ENCODE peak calls at places on chromosomes 3 and 15, in seven cellular contexts. B, D, I, Q, J, S and H are unnamed samples.

GRCh38 chr15:80087104-80087503 is 27.6 kb downstream of the ZFAND6 start:
- DNase-seq in B (no peak), D (no peak), I (no peak), Q (no peak), J (no peak), S (no peak), H (no peak)

GRCh38 chr3:23202921-23203650 is at the start of gene UBE2E2:
- DNase-seq in B (no peak), D (peak), I (peak), Q (peak), J (peak), S (peak), H (peak)

GRCh38 chr15:57769266-57769665 is 62.8 kb downstream of the POLR2M start:
- DNase-seq in B (no peak), D (no peak), I (peak), Q (peak), J (no peak), S (peak), H (peak)

GRCh38 chr3:35426581-35426980 is 212.7 kb upstream of the ARPP21 start:
- DNase-seq in B (no peak), D (no peak), I (no peak), Q (no peak), J (no peak), S (no peak), H (no peak)

GRCh38 chr3:77917225-77917624 is 877.3 kb downstream of the ROBO2 start:
- DNase-seq in B (no peak), D (no peak), I (no peak), Q (no peak), J (no peak), S (no peak), H (no peak)

GRCh38 chr15:60000113-60000823 is 3.8 kb upstream of the FOXB1 start:
- DNase-seq in B (no peak), D (no peak), I (no peak), Q (no peak), J (no peak), S (no peak), H (no peak)

GRCh38 chr3:112671930-112672715 is 31.2 kb upstream of the CCDC80 start:
- DNase-seq in B (no peak), D (no peak), I (no peak), Q (no peak), J (peak), S (peak), H (no peak)

GRCh38 chr15:51377038-51377761 is 35.7 kb downstream of the GLDN start:
- DNase-seq in B (no peak), D (no peak), I (no peak), Q (peak), J (no peak), S (peak), H (no peak)

GRCh38 chr3:133393204-133393603 is 6.7 kb upstream of the BFSP2 start:
- DNase-seq in B (no peak), D (no peak), I (no peak), Q (no peak), J (no peak), S (no peak), H (no peak)

GRCh38 chr3:25182794-25183193 is 245.3 kb upstream of the RARB start:
- DNase-seq in B (no peak), D (no peak), I (peak), Q (no peak), J (no peak), S (no peak), H (no peak)

GRCh38 chr15:100918034-100918689 is 995 bp upstream of the LRRK1 start:
- DNase-seq in B (no peak), D (peak), I (peak), Q (peak), J (peak), S (peak), H (peak)

GRCh38 chr3:134294302-134294925 is 43.8 kb upstream of the RYK start:
- DNase-seq in B (no peak), D (no peak), I (no peak), Q (no peak), J (no peak), S (no peak), H (no peak)

GRCh38 chr3:126116526-126116925 is 32.6 kb upstream of the SLC41A3 start:
- DNase-seq in B (no peak), D (no peak), I (peak), Q (no peak), J (no peak), S (no peak), H (peak)

GRCh38 chr3:12098400-12098799 is 60.3 kb downstream of the TIMP4 start:
- DNase-seq in B (no peak), D (no peak), I (no peak), Q (no peak), J (no peak), S (no peak), H (no peak)

GRCh38 chr15:36175781-36176211 is 403.6 kb upstream of the CDIN1 start:
- DNase-seq in B (no peak), D (no peak), I (no peak), Q (no peak), J (no peak), S (no peak), H (no peak)

GRCh38 chr15:22960587-22960986 is 19.6 kb downstream of the CYFIP1 start:
- DNase-seq in B (no peak), D (no peak), I (no peak), Q (no peak), J (no peak), S (no peak), H (no peak)

GRCh38 chr15:43270113-43270665 is 3.5 kb upstream of the TGM5 start:
- DNase-seq in B (no peak), D (no peak), I (no peak), Q (no peak), J (no peak), S (no peak), H (peak)

GRCh38 chr15:43266386-43266785 is 342 bp downstream of the TGM5 start:
- DNase-seq in B (no peak), D (no peak), I (no peak), Q (no peak), J (no peak), S (no peak), H (no peak)

GRCh38 chr15:43266834-43267233 is at the start of gene TGM5:
- DNase-seq in B (no peak), D (no peak), I (peak), Q (peak), J (peak), S (no peak), H (peak)

GRCh38 chr15:43267439-43267838 is 711 bp upstream of the TGM5 start:
- DNase-seq in B (no peak), D (no peak), I (no peak), Q (no peak), J (no peak), S (no peak), H (peak)

DNA sequence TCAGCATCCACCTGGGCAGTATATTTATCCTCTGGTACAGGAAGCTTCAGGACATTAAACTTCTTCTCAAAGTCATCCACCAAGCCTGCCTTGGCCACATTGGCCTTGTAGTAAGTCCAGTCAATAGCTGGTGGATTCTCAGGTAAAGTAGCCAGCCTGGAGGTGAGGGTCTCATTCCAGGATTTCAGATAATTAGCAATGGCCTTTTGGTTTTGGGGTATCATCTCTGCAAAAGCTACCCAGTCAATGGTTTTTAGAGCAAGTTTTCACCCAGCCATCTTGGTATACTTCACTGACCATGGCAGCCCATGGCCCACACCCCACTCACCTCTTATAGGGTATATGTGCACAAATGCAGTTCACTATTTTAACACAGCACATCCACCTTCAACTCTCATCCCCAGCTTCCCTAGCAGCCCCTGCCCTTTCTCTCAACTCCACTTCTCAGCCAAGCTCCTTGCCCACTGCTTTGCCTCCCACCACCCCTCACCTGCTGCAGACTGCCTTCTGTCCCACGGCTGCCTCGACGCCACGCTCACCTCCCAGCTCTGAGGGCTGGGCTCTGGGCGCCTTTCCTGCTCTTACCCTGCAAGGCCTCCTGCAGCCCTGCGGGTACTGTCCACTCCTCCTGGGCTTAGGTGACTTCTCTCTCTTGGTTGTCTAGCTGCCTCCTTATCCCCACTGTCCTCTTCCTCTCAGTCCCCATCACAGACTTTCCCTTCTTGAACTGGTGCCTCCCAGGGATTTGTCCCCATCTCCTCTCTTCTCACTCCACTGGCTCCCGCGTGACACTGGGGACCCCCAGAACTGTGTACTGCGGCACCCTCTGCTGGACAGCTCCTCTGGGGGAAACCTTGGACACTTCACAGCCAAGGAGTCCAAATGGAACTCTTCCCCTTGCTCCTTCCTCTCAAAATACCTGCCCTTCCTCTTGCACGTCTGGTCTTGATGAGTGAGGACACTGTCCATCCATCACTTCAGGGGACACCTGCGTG is 1.7 kb upstream of the TGM5 start:
- DNase-seq in B (no peak), D (no peak), I (no peak), Q (no peak), J (no peak), S (no peak), H (peak)
- TF ChIP-seq CTCF in B (no peak), D (no peak), I (no peak), Q (no peak), J (no peak), S (peak), H (no peak)

GRCh38 chr3:18111702-18112311 is 313.3 kb downstream of the SATB1 start:
- DNase-seq in B (no peak), D (no peak), I (no peak), Q (no peak), J (no peak), S (peak), H (no peak)
- H3K4me3 ChIP-seq in B (no peak), D (no peak), I (no peak), Q (no peak), J (no peak), S (no peak), H (no peak)

GRCh38 chr15:75042730-75043508 is 19.5 kb downstream of the PPCDC start:
- DNase-seq in B (peak), D (peak), I (peak), Q (peak), J (peak), S (peak), H (peak)
- TF ChIP-seq CTCF in B (peak), D (peak), I (peak), Q (no peak), J (peak), S (peak), H (no peak)

GRCh38 chr15:67843571-67844387 is 3.9 kb upstream of the RNU6-1 start:
- DNase-seq in B (no peak), D (no peak), I (no peak), Q (no peak), J (no peak), S (peak), H (no peak)
- H3K4me3 ChIP-seq in B (no peak), D (no peak), I (no peak), Q (no peak), J (no peak), S (no peak), H (no peak)

DNA sequence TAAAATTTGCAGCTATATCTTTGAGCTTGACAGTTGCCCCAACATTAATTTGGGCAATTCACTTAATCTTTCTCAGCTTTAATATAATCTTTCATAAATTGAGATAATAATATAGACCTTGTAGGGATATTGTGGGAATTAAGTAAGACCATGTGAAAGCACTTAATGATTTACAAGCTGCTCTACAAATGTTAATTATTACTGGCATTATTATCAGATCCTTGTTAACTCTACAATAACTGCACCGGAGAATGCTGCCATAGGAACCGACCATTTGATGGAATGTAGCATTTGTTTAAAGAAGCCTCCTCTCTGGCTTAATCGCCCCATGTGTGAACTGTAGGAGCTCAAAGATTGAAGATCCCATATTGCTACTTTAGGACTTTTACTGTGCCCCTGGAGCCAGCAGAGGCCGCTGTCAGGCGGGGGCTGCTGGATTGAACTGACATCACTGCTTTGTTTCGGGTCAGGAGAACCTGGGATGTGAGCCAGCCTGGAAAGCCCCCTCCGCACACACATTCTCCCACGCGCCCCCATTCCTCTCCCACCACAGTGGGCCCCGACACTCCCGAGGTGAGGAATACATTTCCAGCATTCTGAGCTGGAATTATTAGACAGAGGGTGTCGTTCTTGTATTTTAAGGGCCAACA is 154.2 kb upstream of the TNIK start:
- DNase-seq in B (no peak), D (no peak), I (peak), Q (no peak), J (peak), S (peak), H (no peak)
- TF ChIP-seq CTCF in B (peak), D (no peak), I (peak), Q (no peak), J (peak), S (peak), H (no peak)

DNA sequence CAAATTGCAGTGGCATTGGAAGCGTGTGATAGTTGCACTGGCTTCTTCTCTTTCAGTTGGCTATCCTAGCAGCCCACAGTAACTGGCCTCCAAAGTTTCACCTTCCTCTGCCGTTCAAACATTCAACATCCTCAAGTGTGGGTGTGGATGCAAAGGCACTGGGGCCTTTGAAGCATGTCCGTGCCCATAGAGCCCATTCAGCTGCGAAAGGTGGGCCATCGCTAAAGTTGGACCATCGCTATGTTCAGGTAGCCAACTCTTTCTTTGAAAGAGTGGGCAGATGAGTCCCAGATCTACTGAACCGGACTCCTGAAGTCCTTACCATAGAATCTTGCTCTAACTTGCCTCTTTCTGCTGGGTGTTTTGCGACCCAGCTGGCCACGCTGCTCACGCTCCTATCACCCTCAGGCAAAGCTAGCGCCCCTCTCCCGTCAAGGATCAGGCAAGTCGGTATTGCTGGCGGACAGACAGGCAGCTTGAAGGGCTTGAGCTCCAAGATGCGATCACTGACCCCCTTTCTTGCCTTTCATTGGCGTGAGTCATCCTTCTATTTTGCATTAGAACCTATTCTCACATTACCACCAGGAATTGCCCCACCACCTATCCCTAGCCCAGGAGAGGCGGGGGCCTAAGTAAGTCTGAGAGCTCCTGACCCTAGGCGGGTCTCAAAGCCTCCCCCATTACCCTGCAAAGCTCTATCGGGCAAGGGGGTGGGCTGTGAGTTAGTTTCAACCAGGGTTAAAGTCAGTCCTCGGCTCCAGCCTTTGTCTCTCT is 28.7 kb downstream of the ZIC4 start:
- DNase-seq in B (no peak), D (no peak), I (peak), Q (no peak), J (no peak), S (no peak), H (no peak)
- H3K4me3 ChIP-seq in B (no peak), D (no peak), I (no peak), Q (no peak), J (no peak), S (no peak), H (no peak)

GRCh38 chr15:42306681-42307080 is 33.4 kb upstream of the TMEM87A start:
- DNase-seq in B (no peak), D (no peak), I (no peak), Q (no peak), J (no peak), S (no peak), H (no peak)
- TF ChIP-seq CTCF in B (no peak), D (no peak), I (no peak), Q (no peak), J (no peak), S (no peak), H (no peak)

DNA sequence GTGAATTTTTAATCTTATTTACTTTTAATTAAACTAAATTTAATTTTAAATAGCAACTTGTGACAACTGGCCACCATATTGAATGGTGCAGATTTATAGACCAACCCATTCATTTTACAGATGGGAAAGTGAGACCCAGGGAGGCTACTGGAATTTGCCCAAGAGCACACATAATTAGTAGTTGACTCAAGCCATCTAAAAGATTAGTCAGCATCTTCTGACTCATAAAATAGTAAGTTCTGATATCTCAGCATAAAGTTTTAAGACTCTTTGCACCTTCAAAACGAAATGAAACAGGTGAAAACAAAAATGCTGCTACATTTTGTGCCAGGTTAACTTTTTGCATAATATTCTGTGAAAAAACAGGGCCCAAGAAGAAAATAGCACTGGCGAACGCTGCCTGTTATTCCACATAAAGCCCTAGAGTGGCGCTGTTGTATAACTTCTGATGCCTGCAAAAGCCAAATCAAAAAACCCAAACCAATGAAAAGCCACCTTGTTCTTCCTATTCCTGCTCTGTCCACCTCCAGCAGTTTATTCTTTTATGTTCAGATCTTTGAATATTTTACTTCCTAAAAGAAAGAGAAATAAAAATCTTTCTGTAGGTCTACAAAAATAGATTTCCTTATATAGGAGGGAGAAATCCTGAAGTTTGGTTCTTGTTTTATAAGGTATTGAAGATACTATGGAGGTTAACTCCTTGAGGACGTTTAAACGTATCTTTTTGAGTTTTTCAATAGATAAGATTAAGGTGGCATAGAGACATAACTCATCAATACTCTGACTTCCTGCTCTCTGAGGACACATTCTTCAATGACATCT is 62.8 kb downstream of the OTOL1 start:
- DNase-seq in B (no peak), D (no peak), I (no peak), Q (no peak), J (peak), S (peak), H (no peak)
- H3K4me3 ChIP-seq in B (no peak), D (no peak), I (no peak), Q (no peak), J (no peak), S (no peak), H (no peak)